ENCODE peak calls at places on chromosome X, in four cellular contexts. R, X, Q and F are unnamed samples.

GRCh38 chrX:17627026-17627425 is 110.3 kb upstream of the SCML1 start:
- DNase-seq in R (no peak), Q (no peak), X (no peak), F (no peak)

GRCh38 chrX:11480626-11481025 is 185.1 kb downstream of the ARHGAP6 start:
- DNase-seq in X (no peak), Q (no peak), R (no peak), F (no peak)

GRCh38 chrX:133654801-133655200 is 239.5 kb upstream of the GPC4 start:
- DNase-seq in R (no peak), Q (no peak), X (no peak), F (no peak)

GRCh38 chrX:105882581-105883275 is 60.4 kb downstream of the NRK start:
- DNase-seq in X (no peak), R (no peak), Q (no peak), F (no peak)

GRCh38 chrX:129875669-129876068 is 30.3 kb upstream of the UTP14A start:
- DNase-seq in R (no peak), X (no peak), Q (no peak), F (no peak)

GRCh38 chrX:107924136-107924746 is 57.9 kb downstream of the TEX13B start:
- DNase-seq in R (no peak), Q (no peak), X (no peak), F (no peak)

GRCh38 chrX:144840616-144841015 is 406.7 kb upstream of the SPANXN1 start:
- DNase-seq in X (no peak), Q (no peak), R (no peak), F (no peak)

GRCh38 chrX:2672084-2672483 is 19.0 kb upstream of the CD99 start:
- DNase-seq in Q (no peak), R (no peak), X (no peak), F (no peak)

GRCh38 chrX:55908685-55909212 is 191.2 kb downstream of the RRAGB start:
- DNase-seq in Q (peak; percentile 1), X (peak; percentile 22), R (no peak), F (no peak)

GRCh38 chrX:3678287-3678686 is 35.2 kb downstream of the PRKX start:
- DNase-seq in R (no peak), X (no peak), Q (no peak), F (no peak)

GRCh38 chrX:29435396-29435795 is 780.0 kb upstream of the MAGEB2 start:
- DNase-seq in R (no peak), X (no peak), Q (no peak), F (no peak)

GRCh38 chrX:80766916-80767315 is 42.8 kb downstream of the BRWD3 start:
- DNase-seq in Q (no peak), X (no peak), R (no peak), F (no peak)

GRCh38 chrX:102934624-102935023 is 2.4 kb upstream of the RAB40AL start:
- DNase-seq in X (peak; percentile 15), Q (peak; percentile 15), R (peak; percentile 17), F (no peak)

GRCh38 chrX:22063284-22063683 is 31.2 kb downstream of the PHEX start:
- DNase-seq in Q (peak; percentile 10), X (peak; percentile 58), R (no peak), F (no peak)